ENCODE peak calls at places on chromosomes 2 and 18, in eight cellular contexts. J, R, B, X, E, M, O and Y are unnamed samples.

GRCh38 chr2:6915399-6915798 is 1.8 kb upstream of the RNF144A start:
- DNase-seq in B (peak), M (no peak), J (no peak), R (no peak), E (peak), X (no peak), O (no peak), Y (no peak)

GRCh38 chr2:145530653-145531052 is 1010.7 kb upstream of the ZEB2 start:
- DNase-seq in M (no peak), X (no peak), O (no peak), E (no peak), J (no peak), B (no peak), R (no peak), Y (no peak)

GRCh38 chr18:8548186-8548585 is 61.1 kb upstream of the RAB12 start:
- DNase-seq in M (no peak), O (no peak), B (no peak), R (no peak), J (peak), X (no peak), E (no peak), Y (no peak)

GRCh38 chr18:49814147-49814499 is 790 bp upstream of the ACAA2 start:
- DNase-seq in B (peak), M (no peak), O (no peak), X (peak), R (no peak), J (no peak), E (peak), Y (peak)

GRCh38 chr2:86382108-86382507 is 44.7 kb upstream of the REEP1 start:
- DNase-seq in B (no peak), R (no peak), O (no peak), J (no peak), X (no peak), E (no peak), M (no peak), Y (no peak)

GRCh38 chr2:24228470-24228869 is 53.6 kb downstream of the FAM228A start:
- DNase-seq in J (no peak), B (peak), E (peak), R (no peak), O (no peak), X (peak), M (no peak), Y (no peak)

GRCh38 chr2:10389596-10389995 is 58.5 kb downstream of the ODC1 start:
- DNase-seq in J (no peak), R (no peak), O (no peak), B (no peak), X (no peak), E (no peak), M (no peak), Y (no peak)

GRCh38 chr2:215171151-215171550 is 32.7 kb upstream of the ABCA12 start:
- DNase-seq in R (no peak), B (no peak), O (no peak), X (no peak), J (no peak), M (peak), E (no peak), Y (no peak)

GRCh38 chr2:31504305-31504704 is 76.4 kb downstream of the SRD5A2 start:
- DNase-seq in E (no peak), X (no peak), J (no peak), M (no peak), O (no peak), R (no peak), B (no peak), Y (no peak)

GRCh38 chr2:108222261-108222660 is 17.5 kb upstream of the SULT1C3 start:
- DNase-seq in J (no peak), X (no peak), B (no peak), O (no peak), R (no peak), E (no peak), M (no peak), Y (no peak)

GRCh38 chr2:163771596-163771995 is 35.8 kb upstream of the FIGN start:
- DNase-seq in R (no peak), M (no peak), X (no peak), B (no peak), J (no peak), O (no peak), E (no peak), Y (no peak)

GRCh38 chr2:112803691-112804521 is 19.6 kb upstream of the IL1A start:
- DNase-seq in M (no peak), X (peak), J (no peak), R (no peak), O (no peak), E (no peak), B (peak), Y (no peak)

GRCh38 chr2:40103163-40103562 is 324.1 kb upstream of the THUMPD2 start:
- DNase-seq in X (no peak), M (no peak), B (no peak), J (no peak), R (no peak), O (no peak), E (peak), Y (no peak)

GRCh38 chr18:44181951-44182350 is 498.7 kb upstream of the SETBP1 start:
- DNase-seq in B (no peak), J (no peak), X (no peak), M (no peak), E (no peak), R (no peak), O (no peak), Y (no peak)

GRCh38 chr2:20012032-20012281 is 511 bp downstream of the MATN3 start:
- DNase-seq in R (no peak), E (peak), M (no peak), O (no peak), J (no peak), B (no peak), X (no peak), Y (no peak)

GRCh38 chr2:20366672-20367116 is 16.1 kb upstream of the PUM2 start:
- DNase-seq in O (no peak), B (no peak), X (no peak), J (no peak), M (no peak), R (no peak), E (no peak), Y (no peak)

GRCh38 chr2:206069417-206069816 is 16.6 kb downstream of the INO80D start:
- DNase-seq in J (no peak), B (no peak), R (no peak), M (no peak), E (no peak), O (no peak), X (peak), Y (no peak)

GRCh38 chr2:8774371-8774770 is 63.0 kb downstream of the KIDINS220 start:
- DNase-seq in X (no peak), O (no peak), R (no peak), E (no peak), M (no peak), J (no peak), B (no peak), Y (no peak)

GRCh38 chr18:2964349-2965010 is 48.5 kb downstream of the LPIN2 start:
- DNase-seq in J (no peak), X (no peak), E (no peak), M (no peak), O (no peak), B (no peak), R (no peak), Y (no peak)

GRCh38 chr2:63763336-63764056 is 78.2 kb upstream of the UGP2 start:
- DNase-seq in B (no peak), M (no peak), R (no peak), J (no peak), E (no peak), O (no peak), X (no peak), Y (no peak)

GRCh38 chr2:42973771-42974170 is 181.4 kb upstream of the HAAO start:
- DNase-seq in M (no peak), J (no peak), E (no peak), X (no peak), R (peak), B (no peak), O (no peak), Y (peak)

GRCh38 chr2:65402339-65402738 is 30.1 kb downstream of the SPRED2 start:
- DNase-seq in R (no peak), X (no peak), O (no peak), B (no peak), M (no peak), J (no peak), E (no peak), Y (no peak)

GRCh38 chr2:212448698-212449097 is 89.9 kb downstream of the ERBB4 start:
- DNase-seq in J (no peak), E (no peak), O (no peak), X (no peak), M (no peak), R (no peak), B (peak), Y (no peak)

GRCh38 chr2:148814853-148815419 is 60.1 kb upstream of the KIF5C start:
- DNase-seq in E (no peak), R (no peak), O (no peak), B (no peak), J (no peak), M (no peak), X (no peak), Y (no peak)

GRCh38 chr18:36256094-36256493 is 41.4 kb upstream of the FHOD3 start:
- DNase-seq in E (no peak), M (no peak), R (no peak), O (no peak), X (no peak), J (no peak), B (no peak), Y (no peak)

GRCh38 chr2:211867845-211868361 is 670.7 kb downstream of the ERBB4 start:
- DNase-seq in R (no peak), X (no peak), O (peak), J (no peak), M (no peak), E (no peak), B (no peak), Y (no peak)

DNA sequence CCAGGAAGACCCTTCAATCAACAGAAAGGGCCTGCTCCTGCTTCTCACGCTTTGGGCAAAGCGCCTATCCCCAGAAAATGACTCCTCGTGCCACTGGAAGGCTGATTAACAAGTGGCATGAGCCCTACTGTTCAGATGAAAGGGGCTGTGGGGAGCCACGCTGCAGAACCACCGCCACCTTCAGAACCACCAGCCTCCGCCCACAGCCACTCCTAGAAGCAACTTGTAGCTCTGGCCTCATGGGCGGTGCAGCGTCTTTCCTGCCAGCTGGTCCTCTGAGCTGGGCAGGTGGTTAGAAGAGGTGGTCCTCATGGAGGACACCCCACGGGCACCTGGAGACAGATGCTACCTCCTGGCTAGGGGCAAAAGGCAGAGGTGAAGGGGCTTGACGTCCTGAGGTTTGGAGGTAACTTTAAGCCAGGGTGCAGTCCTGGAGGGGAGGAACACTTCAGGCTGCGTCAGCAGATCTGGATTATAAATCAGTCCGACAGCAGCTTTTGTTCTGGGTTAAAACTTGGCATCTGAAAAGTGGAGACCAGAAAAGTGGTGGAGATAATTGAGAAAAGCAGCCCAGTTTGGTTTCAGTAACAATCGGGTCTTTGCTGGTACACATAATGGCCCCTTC is 863 bp upstream of the SEMA4C start:
- DNase-seq in B (no peak), R (peak), O (no peak), M (no peak), X (peak), E (peak), J (no peak), Y (peak)
- TF ChIP-seq POLR2AphosphoS5 in B (no peak), R (peak), O (no peak), M (peak), X (no peak), E (no peak), J (no peak), Y (peak)

GRCh38 chr2:238713234-238713832 is 134.6 kb upstream of the TWIST2 start:
- DNase-seq in E (no peak), B (no peak), O (no peak), X (no peak), J (no peak), M (no peak), R (no peak), Y (no peak)
- TF ChIP-seq POLR2AphosphoS5 in E (no peak), B (no peak), O (no peak), X (no peak), J (no peak), M (no peak), R (no peak), Y (no peak)

DNA sequence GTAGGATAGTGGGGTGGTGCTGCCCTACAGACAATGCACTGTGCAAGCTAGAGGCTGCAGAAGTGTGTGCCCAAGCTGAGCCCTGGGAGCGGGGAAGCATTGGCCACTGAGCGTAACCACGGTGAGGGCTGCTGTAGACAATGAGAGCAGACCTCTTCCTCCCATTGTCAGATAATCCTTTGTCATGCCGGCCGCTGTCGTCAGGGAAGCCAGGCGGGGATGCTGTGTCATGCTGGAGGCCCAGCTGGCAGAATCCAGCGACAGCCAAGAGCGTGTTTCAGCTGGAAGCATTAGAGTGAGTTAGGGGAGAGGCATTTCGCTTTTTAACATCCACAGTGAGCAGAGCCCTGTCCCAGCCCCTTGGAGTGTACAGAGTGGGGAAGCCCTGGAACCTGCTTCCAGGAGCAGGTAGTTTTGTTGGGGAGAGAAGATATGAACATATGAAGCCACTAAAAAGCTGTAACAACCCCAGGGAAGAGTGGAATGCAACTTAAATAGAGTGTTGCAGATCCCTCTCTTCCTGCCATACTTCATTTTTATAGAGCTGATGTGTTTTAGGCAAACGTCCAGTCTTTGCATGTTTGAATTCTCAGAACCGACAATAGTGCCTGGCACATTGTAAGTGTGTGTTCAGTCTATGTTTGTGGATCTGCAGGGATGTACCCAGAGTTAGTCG is 7.0 kb downstream of the CTIF start:
- DNase-seq in J (peak), O (no peak), X (peak), R (no peak), E (peak), M (no peak), B (no peak), Y (peak)
- TF ChIP-seq POLR2AphosphoS5 in J (no peak), O (no peak), X (no peak), R (peak), E (no peak), M (no peak), B (no peak), Y (no peak)

GRCh38 chr2:26770986-26771586 is 7.0 kb downstream of the SLC35F6 start:
- DNase-seq in R (no peak), X (peak), M (no peak), O (no peak), J (no peak), E (peak), B (peak), Y (peak)

GRCh38 chr2:26769501-26769850 is 5.4 kb downstream of the SLC35F6 start:
- DNase-seq in E (no peak), X (no peak), R (no peak), M (no peak), J (no peak), B (no peak), O (no peak), Y (no peak)

GRCh38 chr2:26767894-26768487 is 3.9 kb downstream of the SLC35F6 start:
- DNase-seq in E (no peak), J (no peak), O (no peak), B (no peak), M (no peak), R (no peak), X (no peak), Y (no peak)

GRCh38 chr2:26767129-26767528 is 3.0 kb downstream of the SLC35F6 start:
- DNase-seq in E (no peak), O (no peak), X (peak), M (no peak), B (no peak), R (no peak), J (no peak), Y (no peak)

GRCh38 chr2:26768759-26769500 is 4.8 kb downstream of the SLC35F6 start:
- DNase-seq in B (no peak), E (no peak), X (peak), O (no peak), R (peak), J (no peak), M (no peak), Y (peak)
- TF ChIP-seq POLR2AphosphoS5 in B (no peak), E (no peak), X (peak), O (no peak), R (peak), J (no peak), M (no peak), Y (peak)

DNA sequence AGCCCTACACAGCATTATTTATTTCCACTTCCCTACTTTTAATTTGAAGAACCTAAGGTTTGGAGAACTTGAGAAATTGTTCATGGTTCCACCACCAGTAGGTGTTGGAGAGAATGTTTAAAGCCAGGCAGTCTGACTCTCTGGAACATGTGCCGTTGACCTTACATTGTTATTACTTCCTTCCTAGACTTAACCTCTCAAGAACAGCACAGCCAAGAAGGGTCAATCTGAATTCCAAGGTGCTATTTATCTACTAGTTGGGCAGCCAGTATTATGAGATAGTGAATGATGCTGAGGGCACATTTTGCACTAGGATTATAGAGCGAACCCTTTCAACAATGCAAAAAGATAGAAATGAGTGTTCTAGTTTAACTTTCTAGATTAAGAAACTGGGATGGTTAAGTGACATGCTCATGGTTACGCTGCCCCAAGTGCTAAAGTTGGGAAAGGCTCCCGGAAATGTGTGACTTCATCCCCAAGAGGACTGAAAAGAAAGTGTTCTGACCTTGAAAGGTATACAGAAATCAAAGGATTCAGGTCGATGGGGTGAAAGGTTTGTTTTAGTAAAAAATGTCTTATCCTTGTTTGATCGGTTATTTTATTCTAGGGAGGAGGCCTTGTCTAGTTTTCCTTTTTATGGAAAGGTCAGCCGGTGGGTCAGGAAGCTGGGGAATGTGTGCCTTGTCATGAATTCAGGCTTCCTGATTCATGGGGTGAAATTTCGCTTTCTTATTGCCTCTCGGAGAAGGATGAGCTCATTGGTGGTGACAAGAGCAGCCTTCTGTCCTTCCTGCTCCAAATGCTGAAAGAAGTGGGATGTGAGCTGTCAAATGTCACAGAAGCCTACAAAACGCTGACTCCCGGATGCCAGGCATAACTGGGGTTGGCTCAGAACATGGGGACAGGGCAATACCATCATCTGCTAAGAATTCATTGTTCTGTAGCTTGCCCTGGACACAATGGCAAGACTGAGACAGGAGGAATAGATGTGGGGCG is 55.5 kb upstream of the FAM136A start:
- DNase-seq in O (no peak), M (no peak), J (no peak), E (peak), B (peak), R (no peak), X (no peak), Y (no peak)
- TF ChIP-seq POLR2AphosphoS5 in O (no peak), M (no peak), J (no peak), E (no peak), B (no peak), R (no peak), X (no peak), Y (no peak)

DNA sequence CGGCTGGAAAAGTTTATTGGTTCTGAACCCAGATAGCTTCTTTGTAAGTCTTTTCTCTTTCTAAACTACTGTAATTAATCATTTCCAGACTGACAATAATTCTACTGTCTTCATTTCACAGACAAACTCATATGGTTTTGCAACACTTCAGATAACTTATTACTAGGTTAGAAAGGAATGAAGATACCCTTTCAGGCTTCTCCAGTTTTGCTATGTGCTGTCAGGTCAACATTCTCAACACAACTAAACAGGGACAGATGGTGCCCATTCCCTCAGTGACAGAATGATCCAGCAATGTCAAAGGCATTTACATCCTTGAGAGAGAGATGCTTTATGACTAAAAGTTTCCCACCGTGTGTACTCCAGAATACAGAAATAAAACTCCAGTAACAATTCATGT is 198.4 kb upstream of the ITGA4 start:
- DNase-seq in X (no peak), O (no peak), J (no peak), E (no peak), R (no peak), M (no peak), B (peak), Y (no peak)
- TF ChIP-seq POLR2AphosphoS5 in X (no peak), O (no peak), J (no peak), E (no peak), R (no peak), M (no peak), B (no peak), Y (no peak)

GRCh38 chr18:67596003-67596402 is 79.5 kb upstream of the DSEL start:
- DNase-seq in O (no peak), X (no peak), B (no peak), E (no peak), R (no peak), J (no peak), M (no peak), Y (no peak)

GRCh38 chr18:67600781-67601180 is 84.3 kb upstream of the DSEL start:
- DNase-seq in J (no peak), R (no peak), B (no peak), M (no peak), E (no peak), X (no peak), O (no peak), Y (no peak)

GRCh38 chr18:67599277-67599676 is 82.8 kb upstream of the DSEL start:
- DNase-seq in E (no peak), X (no peak), O (no peak), M (no peak), R (no peak), J (no peak), B (no peak), Y (no peak)

GRCh38 chr18:67597759-67598158 is 81.2 kb upstream of the DSEL start:
- DNase-seq in B (no peak), J (no peak), E (no peak), R (no peak), M (no peak), X (no peak), O (no peak), Y (no peak)

DNA sequence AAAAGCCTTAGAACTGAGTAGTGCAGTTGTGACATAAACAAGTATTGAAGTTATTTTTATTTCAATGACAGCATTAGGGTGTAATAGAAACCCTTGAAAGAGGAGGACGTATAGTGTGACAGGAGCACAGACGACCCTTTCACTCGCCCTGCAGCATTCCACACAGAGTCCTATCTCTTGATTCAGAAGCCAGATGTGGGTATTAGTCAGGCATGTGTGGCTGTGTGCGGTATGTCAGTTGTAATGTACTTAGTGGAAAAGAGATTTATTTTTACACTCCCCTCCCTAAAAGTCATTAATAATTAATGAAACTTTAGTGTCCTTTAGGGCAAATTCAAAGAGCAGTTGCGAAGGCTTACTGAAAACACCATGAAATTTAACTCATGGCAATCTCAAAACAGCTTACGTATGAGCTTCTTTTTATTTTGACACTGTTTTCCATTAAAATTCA is 83.7 kb upstream of the DSEL start:
- DNase-seq in J (no peak), O (no peak), E (no peak), R (no peak), M (no peak), B (no peak), X (no peak), Y (no peak)
- TF ChIP-seq POLR2AphosphoS5 in J (no peak), O (no peak), E (no peak), R (no peak), M (no peak), B (no peak), X (no peak), Y (no peak)